ENCODE peak calls at places on chromosomes 7 and 10, in six cellular contexts. One of them, this sample, is unnamed.

GRCh38 chr7:143199040-143199439 is 15.8 kb downstream of the TAS2R39 start:
- DNase-seq in amygdala: no peak
- DNase-seq in spleen: no peak
- DNase-seq in RPMI8226: no peak
- DNase-seq in brain microvascular endothelial cell: no peak
- DNase-seq in stimulated activated CD4-positive, alpha-beta T cell treated with anti-CD3 and anti-CD28 coated beads, Interleukin-2, amount 100 ng/mL, for 48 hours: no peak
- DNase-seq in this sample: no peak

GRCh38 chr10:130395248-130395936 is 259.2 kb downstream of the GLRX3 start:
- DNase-seq in stimulated activated CD4-positive, alpha-beta T cell treated with anti-CD3 and anti-CD28 coated beads, Interleukin-2, amount 100 ng/mL, for 48 hours: no peak
- DNase-seq in spleen: peak; percentile 22
- DNase-seq in amygdala: no peak
- DNase-seq in RPMI8226: no peak
- DNase-seq in brain microvascular endothelial cell: no peak
- DNase-seq in this sample: no peak

GRCh38 chr10:118045842-118046490 is 775 bp downstream of the RAB11FIP2 start:
- DNase-seq in stimulated activated CD4-positive, alpha-beta T cell treated with anti-CD3 and anti-CD28 coated beads, Interleukin-2, amount 100 ng/mL, for 48 hours: peak; percentile 12
- DNase-seq in RPMI8226: peak; percentile 43
- DNase-seq in spleen: no peak
- DNase-seq in brain microvascular endothelial cell: peak; percentile 7
- DNase-seq in amygdala: peak; percentile 25
- DNase-seq in this sample: peak; percentile 58

GRCh38 chr7:34184466-34184865 is 279.1 kb downstream of the BMPER start:
- DNase-seq in brain microvascular endothelial cell: no peak
- DNase-seq in stimulated activated CD4-positive, alpha-beta T cell treated with anti-CD3 and anti-CD28 coated beads, Interleukin-2, amount 100 ng/mL, for 48 hours: no peak
- DNase-seq in spleen: no peak
- DNase-seq in amygdala: no peak
- DNase-seq in RPMI8226: no peak
- DNase-seq in this sample: no peak

GRCh38 chr7:155984609-155985405 is 172.5 kb upstream of the SHH start:
- DNase-seq in stimulated activated CD4-positive, alpha-beta T cell treated with anti-CD3 and anti-CD28 coated beads, Interleukin-2, amount 100 ng/mL, for 48 hours: no peak
- DNase-seq in brain microvascular endothelial cell: no peak
- DNase-seq in spleen: no peak
- DNase-seq in RPMI8226: no peak
- DNase-seq in amygdala: no peak
- DNase-seq in this sample: no peak

GRCh38 chr7:3260425-3260762 is 40.7 kb upstream of the SDK1 start:
- DNase-seq in spleen: no peak
- DNase-seq in stimulated activated CD4-positive, alpha-beta T cell treated with anti-CD3 and anti-CD28 coated beads, Interleukin-2, amount 100 ng/mL, for 48 hours: no peak
- DNase-seq in RPMI8226: peak; percentile 32
- DNase-seq in amygdala: no peak
- DNase-seq in brain microvascular endothelial cell: no peak
- DNase-seq in this sample: no peak

GRCh38 chr10:101135151-101136006 is 4.3 kb downstream of the TLX1 start:
- DNase-seq in spleen: no peak
- DNase-seq in amygdala: no peak
- DNase-seq in stimulated activated CD4-positive, alpha-beta T cell treated with anti-CD3 and anti-CD28 coated beads, Interleukin-2, amount 100 ng/mL, for 48 hours: no peak
- DNase-seq in RPMI8226: no peak
- DNase-seq in brain microvascular endothelial cell: no peak
- DNase-seq in this sample: no peak

GRCh38 chr7:1985071-1985470 is 247.7 kb downstream of the MAD1L1 start:
- DNase-seq in brain microvascular endothelial cell: no peak
- DNase-seq in spleen: peak; percentile 61
- DNase-seq in stimulated activated CD4-positive, alpha-beta T cell treated with anti-CD3 and anti-CD28 coated beads, Interleukin-2, amount 100 ng/mL, for 48 hours: no peak
- DNase-seq in RPMI8226: no peak
- DNase-seq in amygdala: no peak
- DNase-seq in this sample: no peak

GRCh38 chr7:129368389-129368986 is 65.7 kb upstream of the STRIP2 start:
- DNase-seq in stimulated activated CD4-positive, alpha-beta T cell treated with anti-CD3 and anti-CD28 coated beads, Interleukin-2, amount 100 ng/mL, for 48 hours: peak; percentile 5
- DNase-seq in brain microvascular endothelial cell: no peak
- DNase-seq in amygdala: no peak
- DNase-seq in RPMI8226: no peak
- DNase-seq in spleen: no peak
- DNase-seq in this sample: no peak

GRCh38 chr7:92834661-92835139 is 1.7 kb downstream of the CDK6 start:
- DNase-seq in brain microvascular endothelial cell: no peak
- DNase-seq in RPMI8226: peak; percentile 33
- DNase-seq in spleen: no peak
- DNase-seq in amygdala: no peak
- DNase-seq in stimulated activated CD4-positive, alpha-beta T cell treated with anti-CD3 and anti-CD28 coated beads, Interleukin-2, amount 100 ng/mL, for 48 hours: no peak
- DNase-seq in this sample: no peak

GRCh38 chr10:132271458-132272011 is 36.2 kb downstream of the STK32C start:
- DNase-seq in stimulated activated CD4-positive, alpha-beta T cell treated with anti-CD3 and anti-CD28 coated beads, Interleukin-2, amount 100 ng/mL, for 48 hours: no peak
- DNase-seq in RPMI8226: no peak
- DNase-seq in spleen: peak; percentile 61
- DNase-seq in amygdala: no peak
- DNase-seq in brain microvascular endothelial cell: no peak
- DNase-seq in this sample: no peak

GRCh38 chr10:24128066-24128751 is 80.7 kb upstream of the KIAA1217 start:
- DNase-seq in RPMI8226: no peak
- DNase-seq in stimulated activated CD4-positive, alpha-beta T cell treated with anti-CD3 and anti-CD28 coated beads, Interleukin-2, amount 100 ng/mL, for 48 hours: no peak
- DNase-seq in brain microvascular endothelial cell: no peak
- DNase-seq in amygdala: no peak
- DNase-seq in spleen: no peak
- DNase-seq in this sample: no peak

GRCh38 chr10:76311752-76312699 is 880.6 kb downstream of the LRMDA start:
- DNase-seq in brain microvascular endothelial cell: no peak
- DNase-seq in stimulated activated CD4-positive, alpha-beta T cell treated with anti-CD3 and anti-CD28 coated beads, Interleukin-2, amount 100 ng/mL, for 48 hours: no peak
- DNase-seq in spleen: no peak
- DNase-seq in RPMI8226: no peak
- DNase-seq in amygdala: no peak
- DNase-seq in this sample: no peak

GRCh38 chr10:43857206-43857952 is 208.7 kb upstream of the ZNF32 start:
- DNase-seq in RPMI8226: no peak
- DNase-seq in amygdala: no peak
- DNase-seq in stimulated activated CD4-positive, alpha-beta T cell treated with anti-CD3 and anti-CD28 coated beads, Interleukin-2, amount 100 ng/mL, for 48 hours: no peak
- DNase-seq in brain microvascular endothelial cell: peak; percentile 94
- DNase-seq in spleen: peak; percentile 41
- DNase-seq in this sample: no peak

GRCh38 chr7:130490888-130491771 is 755 bp upstream of the MEST start:
- DNase-seq in RPMI8226: no peak
- DNase-seq in spleen: peak; percentile 76
- DNase-seq in stimulated activated CD4-positive, alpha-beta T cell treated with anti-CD3 and anti-CD28 coated beads, Interleukin-2, amount 100 ng/mL, for 48 hours: peak; percentile 30
- DNase-seq in brain microvascular endothelial cell: peak; percentile 29
- DNase-seq in amygdala: no peak
- DNase-seq in this sample: no peak

GRCh38 chr7:91270372-91270771 is 6.1 kb downstream of the FZD1 start:
- DNase-seq in amygdala: no peak
- DNase-seq in brain microvascular endothelial cell: no peak
- DNase-seq in spleen: no peak
- DNase-seq in stimulated activated CD4-positive, alpha-beta T cell treated with anti-CD3 and anti-CD28 coated beads, Interleukin-2, amount 100 ng/mL, for 48 hours: no peak
- DNase-seq in RPMI8226: no peak
- DNase-seq in this sample: no peak

GRCh38 chr10:110803830-110804338 is 67.8 kb upstream of the PDCD4 start:
- DNase-seq in RPMI8226: no peak
- DNase-seq in spleen: peak; percentile 79
- DNase-seq in brain microvascular endothelial cell: no peak
- DNase-seq in amygdala: peak; percentile 31
- DNase-seq in stimulated activated CD4-positive, alpha-beta T cell treated with anti-CD3 and anti-CD28 coated beads, Interleukin-2, amount 100 ng/mL, for 48 hours: no peak
- DNase-seq in this sample: no peak

GRCh38 chr10:107498983-107499382 is 334.5 kb upstream of the SORCS1 start:
- DNase-seq in amygdala: no peak
- DNase-seq in RPMI8226: no peak
- DNase-seq in brain microvascular endothelial cell: no peak
- DNase-seq in stimulated activated CD4-positive, alpha-beta T cell treated with anti-CD3 and anti-CD28 coated beads, Interleukin-2, amount 100 ng/mL, for 48 hours: no peak
- DNase-seq in spleen: no peak
- DNase-seq in this sample: no peak

GRCh38 chr10:82319558-82319957 is 444.6 kb downstream of the NRG3 start:
- DNase-seq in brain microvascular endothelial cell: no peak
- DNase-seq in RPMI8226: no peak
- DNase-seq in amygdala: no peak
- DNase-seq in spleen: no peak
- DNase-seq in stimulated activated CD4-positive, alpha-beta T cell treated with anti-CD3 and anti-CD28 coated beads, Interleukin-2, amount 100 ng/mL, for 48 hours: no peak
- DNase-seq in this sample: no peak

GRCh38 chr7:28145931-28146330 is 34.7 kb downstream of the JAZF1 start:
- DNase-seq in stimulated activated CD4-positive, alpha-beta T cell treated with anti-CD3 and anti-CD28 coated beads, Interleukin-2, amount 100 ng/mL, for 48 hours: no peak
- DNase-seq in spleen: no peak
- DNase-seq in RPMI8226: no peak
- DNase-seq in amygdala: no peak
- DNase-seq in brain microvascular endothelial cell: no peak
- DNase-seq in this sample: no peak

GRCh38 chr10:105586451-105587098 is 945.5 kb downstream of the SORCS3 start:
- DNase-seq in spleen: no peak
- DNase-seq in RPMI8226: no peak
- DNase-seq in brain microvascular endothelial cell: no peak
- DNase-seq in amygdala: no peak
- DNase-seq in stimulated activated CD4-positive, alpha-beta T cell treated with anti-CD3 and anti-CD28 coated beads, Interleukin-2, amount 100 ng/mL, for 48 hours: no peak
- DNase-seq in this sample: no peak

GRCh38 chr10:63237396-63237795 is 104.3 kb downstream of the NRBF2 start:
- DNase-seq in spleen: no peak
- DNase-seq in amygdala: no peak
- DNase-seq in brain microvascular endothelial cell: no peak
- DNase-seq in RPMI8226: no peak
- DNase-seq in stimulated activated CD4-positive, alpha-beta T cell treated with anti-CD3 and anti-CD28 coated beads, Interleukin-2, amount 100 ng/mL, for 48 hours: no peak
- DNase-seq in this sample: no peak

This sample was measured in anterior cingulate cortex.